ENCODE peak calls at places on chromosomes 16 and 17, in four cellular contexts. E is SW480, U is HCEC 1CT, G is frontal cortex. F is an unnamed sample.

GRCh38 chr16:58620396-58620795 is 9.2 kb downstream of the CNOT1 start:
- DNase-seq in U (no peak), E (no peak), G (no peak), F (no peak)

GRCh38 chr17:82531431-82531881 is 11.9 kb downstream of the FOXK2 start:
- DNase-seq in U (peak), G (no peak), E (no peak), F (no peak)

GRCh38 chr16:4566144-4566543 is 10.0 kb downstream of the C16orf96 start:
- DNase-seq in G (no peak), E (no peak), U (no peak), F (no peak)

GRCh38 chr17:37607637-37608368 is 1.4 kb downstream of the SYNRG start:
- DNase-seq in E (no peak), G (no peak), U (no peak), F (no peak)

GRCh38 chr16:2027024-2028010 is 615 bp downstream of the NHERF2 start:
- DNase-seq in U (peak), E (no peak), G (peak), F (no peak)

GRCh38 chr17:66885417-66885816 is 50.5 kb downstream of the CACNG5 start:
- DNase-seq in G (no peak), U (no peak), E (no peak), F (peak)

GRCh38 chr17:17398188-17398927 is 78.4 kb upstream of the MED9 start:
- DNase-seq in E (no peak), G (no peak), U (peak), F (no peak)

GRCh38 chr16:5516115-5516514 is 418.5 kb upstream of the EEF2KMT start:
- DNase-seq in E (no peak), G (no peak), U (no peak), F (no peak)

GRCh38 chr16:66459878-66460277 is 32.8 kb downstream of the BEAN1 start:
- DNase-seq in G (no peak), E (no peak), U (no peak), F (no peak)

GRCh38 chr17:13474073-13474800 is 127.5 kb downstream of the HS3ST3A1 start:
- DNase-seq in E (no peak), U (peak), G (no peak), F (no peak)

GRCh38 chr17:32801193-32801592 is 75.7 kb downstream of the MYO1D start:
- DNase-seq in U (no peak), G (no peak), E (no peak), F (no peak)

GRCh38 chr17:78105101-78105500 is 23.5 kb downstream of the TMC6 start:
- DNase-seq in G (no peak), U (no peak), E (no peak), F (no peak)

GRCh38 chr17:19744922-19745757 is 3.0 kb downstream of the ALDH3A1 start:
- DNase-seq in G (peak), E (peak), U (peak), F (peak)

GRCh38 chr16:88815901-88816589 is 4.3 kb upstream of the APRT start:
- DNase-seq in G (no peak), U (no peak), E (peak), F (no peak)